ENCODE peak calls at places on chromosome 21, in ten cellular contexts. M is NCI-H1105 treated with DMSO at 0.1 percent for 48 hours; J is activated naive CD4-positive, alpha-beta T cell treated with anti-CD3 and anti-CD28 coated beads for 36 hours; Y is NCI-H1092 treated with DMSO at 0.1 percent for 48 hours; U is activated naive CD8-positive, alpha-beta T cell treated with anti-CD3 and anti-CD28 coated beads, Interleukin-2, amount 50 U/mL, for 24 hours; L is IMR-90; O is GM18507; S is effector CD4-positive, alpha-beta T cell; I is fibroblast of lung; R is T-cell. V is an unnamed sample.

GRCh38 chr21:34593423-34593822 is 21.5 kb downstream of the RCAN1 start:
- DNase-seq in M (peak), U (no peak), S (no peak), Y (peak), I (no peak), L (no peak), J (no peak), R (no peak), O (no peak), V (no peak)

GRCh38 chr21:16437586-16437985 is 707.8 kb downstream of the USP25 start:
- DNase-seq in L (no peak), R (no peak), I (no peak), S (no peak), J (no peak), Y (no peak), M (no peak), U (no peak), O (no peak), V (no peak)

GRCh38 chr21:26776320-26777021 is 68.7 kb downstream of the ADAMTS1 start:
- DNase-seq in S (no peak), R (no peak), M (no peak), I (peak), J (no peak), L (peak), Y (no peak), U (no peak), O (no peak), V (no peak)

GRCh38 chr21:44557491-44558328 is 885 bp downstream of the KRTAP10-3 start:
- DNase-seq in U (no peak), O (no peak), R (peak), M (no peak), S (no peak), I (no peak), L (no peak), J (no peak), Y (no peak), V (no peak)

GRCh38 chr21:14862794-14863720 is 201.7 kb downstream of the NRIP1 start:
- DNase-seq in O (no peak), J (peak), S (no peak), U (peak), M (peak), L (peak), I (no peak), R (no peak), Y (peak), V (no peak)

GRCh38 chr21:44657635-44658183 is at the start of gene KRTAP12-3:
- DNase-seq in L (peak), M (no peak), J (peak), Y (no peak), R (peak), I (no peak), S (peak), U (no peak), O (no peak), V (no peak)

GRCh38 chr21:42724226-42724920 is 71.0 kb downstream of the PDE9A start:
- DNase-seq in Y (no peak), I (peak), O (no peak), R (no peak), J (no peak), M (no peak), S (no peak), U (no peak), L (peak), V (no peak)

GRCh38 chr21:29499734-29500343 is 201.1 kb downstream of the BACH1 start:
- DNase-seq in R (no peak), S (no peak), J (peak), U (peak), L (no peak), Y (no peak), M (peak), I (peak), O (no peak), V (no peak)

GRCh38 chr21:29827647-29828046 is 112.1 kb downstream of the GRIK1 start:
- DNase-seq in M (no peak), L (no peak), S (no peak), I (no peak), O (no peak), U (no peak), Y (no peak), J (no peak), R (no peak), V (no peak)

GRCh38 chr21:31931644-31932469 is 59.0 kb downstream of the HUNK start:
- DNase-seq in S (no peak), Y (no peak), M (no peak), I (no peak), U (no peak), R (no peak), O (no peak), J (no peak), L (no peak), V (no peak)

GRCh38 chr21:24259241-24259640 is 1348.0 kb downstream of the MRPL39 start:
- DNase-seq in I (peak), O (no peak), Y (no peak), U (no peak), L (peak), J (no peak), M (no peak), S (no peak), R (no peak), V (no peak)